ENCODE peak calls at places on chromosomes 4 and X, in five cellular contexts. One of them, this sample, is unnamed.

GRCh38 chr4:94561249-94562024 is 109.7 kb downstream of the PDLIM5 start:
- DNase-seq in neural progenitor cell: no peak
- DNase-seq in PC-3: peak; percentile 54
- DNase-seq in astrocyte: peak; percentile 97
- DNase-seq in GM23338: no peak
- DNase-seq in this sample: no peak

GRCh38 chr4:30867427-30867826 is 147.3 kb downstream of the PCDH7 start:
- DNase-seq in neural progenitor cell: no peak
- DNase-seq in PC-3: peak; percentile 10
- DNase-seq in astrocyte: peak; percentile 38
- DNase-seq in GM23338: no peak
- DNase-seq in this sample: no peak

GRCh38 chr4:95038791-95039190 is 281.0 kb downstream of the BMPR1B start:
- DNase-seq in neural progenitor cell: no peak
- DNase-seq in PC-3: no peak
- DNase-seq in astrocyte: peak; percentile 82
- DNase-seq in GM23338: no peak
- DNase-seq in this sample: peak; percentile 19

GRCh38 chr4:2077537-2078460 is 18.7 kb downstream of the NAT8L start:
- DNase-seq in neural progenitor cell: no peak
- DNase-seq in PC-3: no peak
- DNase-seq in astrocyte: no peak
- DNase-seq in GM23338: no peak
- DNase-seq in this sample: peak; percentile 76

GRCh38 chr4:37528161-37528560 is 158.0 kb downstream of the RELL1 start:
- DNase-seq in neural progenitor cell: no peak
- DNase-seq in PC-3: peak; percentile 76
- DNase-seq in astrocyte: no peak
- DNase-seq in GM23338: peak; percentile 19
- DNase-seq in this sample: peak; percentile 10

GRCh38 chrX:99301990-99302389 is 1108.1 kb downstream of the PCDH19 start:
- DNase-seq in neural progenitor cell: peak; percentile 71
- DNase-seq in PC-3: peak; percentile 18
- DNase-seq in astrocyte: no peak
- DNase-seq in GM23338: peak; percentile 49
- DNase-seq in this sample: no peak

GRCh38 chr4:3860061-3860912 is 94.1 kb downstream of the ADRA2C start:
- DNase-seq in neural progenitor cell: no peak
- DNase-seq in PC-3: no peak
- DNase-seq in astrocyte: no peak
- DNase-seq in GM23338: no peak
- DNase-seq in this sample: peak; percentile 78

GRCh38 chr4:35229021-35229420 is 1015.3 kb downstream of the ARAP2 start:
- DNase-seq in neural progenitor cell: no peak
- DNase-seq in PC-3: no peak
- DNase-seq in astrocyte: no peak
- DNase-seq in GM23338: no peak
- DNase-seq in this sample: no peak

GRCh38 chrX:122739770-122740169 is 444.3 kb upstream of the GRIA3 start:
- DNase-seq in neural progenitor cell: peak; percentile 15
- DNase-seq in PC-3: no peak
- DNase-seq in astrocyte: no peak
- DNase-seq in GM23338: peak; percentile 18
- DNase-seq in this sample: no peak

GRCh38 chrX:13103914-13104274 is 59.5 kb upstream of the FAM9C start:
- DNase-seq in neural progenitor cell: no peak
- DNase-seq in PC-3: no peak
- DNase-seq in astrocyte: no peak
- DNase-seq in GM23338: no peak
- DNase-seq in this sample: no peak

GRCh38 chrX:39150621-39151020 is 349.4 kb downstream of the MID1IP1 start:
- DNase-seq in neural progenitor cell: no peak
- DNase-seq in PC-3: no peak
- DNase-seq in astrocyte: no peak
- DNase-seq in GM23338: no peak
- DNase-seq in this sample: no peak

GRCh38 chrX:88101968-88102367 is 584.4 kb downstream of the KLHL4 start:
- DNase-seq in neural progenitor cell: no peak
- DNase-seq in PC-3: no peak
- DNase-seq in astrocyte: no peak
- DNase-seq in GM23338: no peak
- DNase-seq in this sample: no peak

GRCh38 chrX:74242050-74242449 is 61.9 kb upstream of the ZCCHC13 start:
- DNase-seq in neural progenitor cell: no peak
- DNase-seq in PC-3: peak; percentile 3
- DNase-seq in astrocyte: peak; percentile 63
- DNase-seq in GM23338: no peak
- DNase-seq in this sample: peak; percentile 11

GRCh38 chrX:104288269-104288668 is 33.5 kb upstream of the ESX1 start:
- DNase-seq in neural progenitor cell: no peak
- DNase-seq in PC-3: no peak
- DNase-seq in astrocyte: no peak
- DNase-seq in GM23338: peak; percentile 65
- DNase-seq in this sample: no peak

GRCh38 chr4:128573781-128574508 is 235.6 kb upstream of the JADE1 start:
- DNase-seq in neural progenitor cell: no peak
- DNase-seq in PC-3: peak; percentile 19
- DNase-seq in astrocyte: peak; percentile 97
- DNase-seq in GM23338: peak; percentile 35
- DNase-seq in this sample: peak; percentile 81

GRCh38 chr4:156594619-156595018 is 377.0 kb downstream of the PDGFC start:
- DNase-seq in neural progenitor cell: no peak
- DNase-seq in PC-3: peak; percentile 9
- DNase-seq in astrocyte: peak; percentile 41
- DNase-seq in GM23338: no peak
- DNase-seq in this sample: no peak

GRCh38 chrX:21369613-21370012 is 4.6 kb upstream of the CNKSR2 start:
- DNase-seq in neural progenitor cell: no peak
- DNase-seq in PC-3: no peak
- DNase-seq in astrocyte: no peak
- DNase-seq in GM23338: no peak
- DNase-seq in this sample: no peak

GRCh38 chrX:15947648-15948317 is 93.2 kb upstream of the AP1S2 start:
- DNase-seq in neural progenitor cell: peak; percentile 81
- DNase-seq in PC-3: peak; percentile 64
- DNase-seq in astrocyte: peak; percentile 54
- DNase-seq in GM23338: peak; percentile 67
- DNase-seq in this sample: peak; percentile 54

GRCh38 chr4:119300072-119300387 is 21.9 kb downstream of the FABP2 start:
- DNase-seq in neural progenitor cell: no peak
- DNase-seq in PC-3: peak; percentile 25
- DNase-seq in astrocyte: no peak
- DNase-seq in GM23338: no peak
- DNase-seq in this sample: peak; percentile 67

GRCh38 chrX:147191361-147191760 is 376.8 kb upstream of the CXorf51A start:
- DNase-seq in neural progenitor cell: no peak
- DNase-seq in PC-3: no peak
- DNase-seq in astrocyte: no peak
- DNase-seq in GM23338: no peak
- DNase-seq in this sample: no peak

GRCh38 chr4:97720869-97721432 is 422.3 kb downstream of the STPG2 start:
- DNase-seq in neural progenitor cell: peak; percentile 7
- DNase-seq in PC-3: peak; percentile 65
- DNase-seq in astrocyte: peak; percentile 23
- DNase-seq in GM23338: peak; percentile 41
- DNase-seq in this sample: peak; percentile 19

GRCh38 chr4:24774452-24774851 is 20.9 kb upstream of the SOD3 start:
- DNase-seq in neural progenitor cell: no peak
- DNase-seq in PC-3: peak; percentile 60
- DNase-seq in astrocyte: no peak
- DNase-seq in GM23338: no peak
- DNase-seq in this sample: no peak

GRCh38 chrX:103831803-103832544 is at the start of gene RAB9B:
- DNase-seq in neural progenitor cell: peak; percentile 77
- DNase-seq in PC-3: peak; percentile 22
- DNase-seq in astrocyte: peak; percentile 16
- DNase-seq in GM23338: peak; percentile 36
- DNase-seq in this sample: peak; percentile 92

GRCh38 chrX:148878371-148878770 is 378.0 kb downstream of the AFF2 start:
- DNase-seq in neural progenitor cell: no peak
- DNase-seq in PC-3: no peak
- DNase-seq in astrocyte: peak; percentile 82
- DNase-seq in GM23338: no peak
- DNase-seq in this sample: no peak

GRCh38 chrX:55715847-55716246 is 1.7 kb upstream of the RRAGB start:
- DNase-seq in neural progenitor cell: no peak
- DNase-seq in PC-3: no peak
- DNase-seq in astrocyte: no peak
- DNase-seq in GM23338: peak; percentile 48
- DNase-seq in this sample: no peak

GRCh38 chr4:91958651-91959050 is 345.1 kb upstream of the GRID2 start:
- DNase-seq in neural progenitor cell: peak; percentile 67
- DNase-seq in PC-3: no peak
- DNase-seq in astrocyte: peak; percentile 69
- DNase-seq in GM23338: peak; percentile 89
- DNase-seq in this sample: no peak

GRCh38 chr4:80336582-80336981 is 1.1 kb downstream of the CFAP299 start:
- DNase-seq in neural progenitor cell: peak; percentile 63
- DNase-seq in PC-3: peak; percentile 49
- DNase-seq in astrocyte: peak; percentile 33
- DNase-seq in GM23338: peak; percentile 75
- DNase-seq in this sample: peak; percentile 76

GRCh38 chrX:153636716-153637115 is 10.3 kb upstream of the DUSP9 start:
- DNase-seq in neural progenitor cell: no peak
- DNase-seq in PC-3: no peak
- DNase-seq in astrocyte: no peak
- DNase-seq in GM23338: no peak
- DNase-seq in this sample: peak; percentile 81
- H3K4me1 ChIP-seq in neural progenitor cell: peaks cover 7% of the 10 kb centered on the region
- H3K4me1 ChIP-seq in PC-3: no peaks in the 10 kb centered on the region
- H3K4me1 ChIP-seq in astrocyte: peaks cover 1% of the 10 kb centered on the region
- H3K4me1 ChIP-seq in GM23338: no peaks in the 10 kb centered on the region
- H3K4me1 ChIP-seq in this sample: no peaks in the 10 kb centered on the region

GRCh38 chr4:187236491-187236890 is 512.8 kb upstream of the FAT1 start:
- DNase-seq in neural progenitor cell: no peak
- DNase-seq in PC-3: peak; percentile 71
- DNase-seq in astrocyte: peak; percentile 69
- DNase-seq in GM23338: no peak
- DNase-seq in this sample: peak; percentile 30

GRCh38 chr4:187232796-187233195 is 509.1 kb upstream of the FAT1 start:
- DNase-seq in neural progenitor cell: no peak
- DNase-seq in PC-3: no peak
- DNase-seq in astrocyte: no peak
- DNase-seq in GM23338: no peak
- DNase-seq in this sample: no peak

GRCh38 chr4:187235456-187236170 is 512.0 kb upstream of the FAT1 start:
- DNase-seq in neural progenitor cell: peak; percentile 31
- DNase-seq in PC-3: peak; percentile 1
- DNase-seq in astrocyte: peak; percentile 2
- DNase-seq in GM23338: no peak
- DNase-seq in this sample: peak; percentile 4

GRCh38 chr4:187227907-187228699 is 504.4 kb upstream of the FAT1 start:
- DNase-seq in neural progenitor cell: peak; percentile 16
- DNase-seq in PC-3: peak; percentile 58
- DNase-seq in astrocyte: no peak
- DNase-seq in GM23338: no peak
- DNase-seq in this sample: no peak

DNA sequence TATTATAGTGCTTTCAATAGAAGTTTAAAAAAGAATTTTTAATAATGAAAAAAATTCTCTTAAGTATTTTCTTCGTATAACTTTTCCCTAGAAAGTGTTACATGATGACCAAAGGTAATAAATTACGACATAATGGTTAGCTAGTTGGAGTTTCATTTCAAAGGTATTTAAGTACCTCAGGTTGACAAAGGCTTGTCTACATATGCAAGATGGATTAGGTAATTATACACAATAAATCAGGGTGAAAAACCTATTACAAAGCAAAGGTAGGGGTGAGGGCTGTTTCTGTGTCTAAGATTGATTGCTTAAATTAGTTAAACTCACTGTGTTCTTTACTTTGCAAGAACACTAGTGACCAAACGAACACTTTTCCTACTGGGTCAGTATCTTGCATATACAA is 508.5 kb upstream of the FAT1 start:
- DNase-seq in neural progenitor cell: no peak
- DNase-seq in PC-3: no peak
- DNase-seq in astrocyte: no peak
- DNase-seq in GM23338: no peak
- DNase-seq in this sample: no peak
- H3K27ac ChIP-seq in neural progenitor cell: no peak overlapping the region
- H3K27ac ChIP-seq in PC-3: no peak overlapping the region
- H3K27ac ChIP-seq in astrocyte: no peak overlapping the region
- H3K27ac ChIP-seq in GM23338: no peak overlapping the region
- H3K27ac ChIP-seq in this sample: no peak overlapping the region

DNA sequence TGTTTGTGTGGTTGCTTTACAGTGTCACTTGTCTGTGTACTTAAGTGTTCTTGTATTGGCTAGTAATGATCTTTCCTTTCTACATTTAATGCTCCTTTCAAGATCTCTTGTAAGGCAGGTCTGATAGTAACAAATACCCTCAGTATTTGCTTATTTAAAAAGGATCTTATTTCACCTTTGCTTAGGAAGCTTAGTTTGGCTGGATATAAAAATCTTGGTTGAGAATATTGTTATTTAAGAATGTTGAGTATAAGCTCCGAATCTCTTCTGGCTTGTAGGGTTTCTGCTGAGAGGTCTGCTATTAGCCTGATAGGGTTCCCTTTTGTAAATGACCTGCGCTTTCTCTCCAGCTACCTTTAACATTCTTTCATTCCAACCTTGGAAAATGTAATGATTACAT is 35.7 kb downstream of the LCORL start:
- DNase-seq in neural progenitor cell: no peak
- DNase-seq in PC-3: no peak
- DNase-seq in astrocyte: no peak
- DNase-seq in GM23338: no peak
- DNase-seq in this sample: no peak
- H3K79me2 ChIP-seq in neural progenitor cell: peaks cover 79% of the 10 kb centered on the region
- H3K79me2 ChIP-seq in PC-3: no peaks in the 10 kb centered on the region
- H3K79me2 ChIP-seq in astrocyte: peaks cover 8% of the 10 kb centered on the region
- H3K79me2 ChIP-seq in GM23338: peaks cover 19% of the 10 kb centered on the region
- H3K79me2 ChIP-seq in this sample: peaks cover 13% of the 10 kb centered on the region

GRCh38 chr4:99084595-99084994 is 4.0 kb downstream of the ADH5 start:
- DNase-seq in neural progenitor cell: no peak
- DNase-seq in PC-3: no peak
- DNase-seq in astrocyte: no peak
- DNase-seq in GM23338: no peak
- DNase-seq in this sample: no peak
- H3K4me1 ChIP-seq in neural progenitor cell: no peaks in the 10 kb centered on the region
- H3K4me1 ChIP-seq in PC-3: peaks cover 6% of the 10 kb centered on the region
- H3K4me1 ChIP-seq in astrocyte: peaks cover 4% of the 10 kb centered on the region
- H3K4me1 ChIP-seq in GM23338: peaks cover 2% of the 10 kb centered on the region
- H3K4me1 ChIP-seq in this sample: no peaks in the 10 kb centered on the region

DNA sequence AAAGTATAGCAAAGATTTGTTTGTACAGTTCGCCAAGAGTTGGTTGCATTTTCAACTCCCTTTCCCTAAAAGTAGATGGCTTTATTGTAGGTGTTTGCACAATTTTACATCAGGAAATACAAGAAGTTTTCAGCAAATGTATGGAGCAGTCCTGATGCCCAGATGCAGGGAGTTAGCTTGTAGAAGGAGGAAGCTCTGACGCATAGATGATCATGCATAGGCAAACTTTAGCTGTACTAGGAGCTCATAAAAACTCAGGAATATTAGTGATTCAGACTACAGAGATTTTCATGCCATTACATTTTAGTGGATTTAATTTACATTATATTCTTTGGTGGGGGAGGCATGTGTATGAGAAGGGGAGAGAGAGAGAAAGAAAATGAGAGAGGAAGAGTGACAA is 62.9 kb downstream of the TMPRSS11D start:
- DNase-seq in neural progenitor cell: no peak
- DNase-seq in PC-3: peak; percentile 81
- DNase-seq in astrocyte: no peak
- DNase-seq in GM23338: no peak
- DNase-seq in this sample: no peak
- H3K27ac ChIP-seq in neural progenitor cell: no peak overlapping the region
- H3K27ac ChIP-seq in PC-3: no peak overlapping the region
- H3K27ac ChIP-seq in astrocyte: no peak overlapping the region
- H3K27ac ChIP-seq in GM23338: no peak overlapping the region
- H3K27ac ChIP-seq in this sample: no peak overlapping the region

This sample was measured in osteoblast.